ENCODE peak calls at places on chromosomes 2 and 18, in four cellular contexts. Z, A, T and G are unnamed samples.

GRCh38 chr2:240624950-240625621 is at the start of gene GPR35:
- DNase-seq in T (no peak), A (peak; percentile 42), Z (no peak), G (no peak)

GRCh38 chr2:176002684-176003225 is 688 bp upstream of the LNPK start:
- DNase-seq in T (peak; percentile 21), A (no peak), Z (no peak), G (no peak)

GRCh38 chr2:26757873-26758789 is 6.0 kb upstream of the SLC35F6 start:
- DNase-seq in T (peak; percentile 92), A (peak; percentile 73), Z (no peak), G (peak; percentile 83)

GRCh38 chr2:176079851-176080539 is 3.8 kb downstream of the EVX2 start:
- DNase-seq in A (no peak), Z (no peak), T (no peak), G (no peak)

GRCh38 chr2:24077535-24077877 is 1.4 kb upstream of the SF3B6 start:
- DNase-seq in Z (no peak), T (no peak), A (no peak), G (no peak)

GRCh38 chr2:73979021-73979420 is 5.7 kb upstream of the TET3 start:
- DNase-seq in Z (no peak), T (no peak), A (no peak), G (no peak)

GRCh38 chr18:26511339-26512071 is 36.8 kb downstream of the KCTD1 start:
- DNase-seq in T (no peak), A (no peak), Z (no peak), G (no peak)

GRCh38 chr2:215970425-215970824 is 42.9 kb downstream of the MREG start:
- DNase-seq in T (no peak), Z (no peak), A (no peak), G (no peak)

GRCh38 chr18:58580078-58580477 is 48.8 kb downstream of the ALPK2 start:
- DNase-seq in Z (no peak), T (no peak), A (no peak), G (no peak)

GRCh38 chr2:210477496-210477895 is 937 bp upstream of the LANCL1 start:
- DNase-seq in A (no peak), T (peak; percentile 54), Z (no peak), G (no peak)

GRCh38 chr18:32299489-32299888 is 109.7 kb downstream of the MEP1B start:
- DNase-seq in Z (no peak), T (no peak), A (no peak), G (no peak)

GRCh38 chr2:113079123-113079522 is 11.4 kb downstream of the IL1F10 start:
- DNase-seq in Z (no peak), T (no peak), A (no peak), G (no peak)

GRCh38 chr2:192043216-192043870 is 151.4 kb downstream of the TMEFF2 start:
- DNase-seq in T (no peak), Z (no peak), A (no peak), G (no peak)

GRCh38 chr2:220134756-220135534 is 507.5 kb downstream of the SLC4A3 start:
- DNase-seq in Z (no peak), A (no peak), T (no peak), G (no peak)

GRCh38 chr2:26011990-26012856 is 21.7 kb upstream of the RAB10 start:
- DNase-seq in Z (no peak), A (no peak), T (peak; percentile 94), G (no peak)

GRCh38 chr18:1513519-1513918 is 608.8 kb downstream of the ADCYAP1 start:
- DNase-seq in A (no peak), T (peak; percentile 3), Z (no peak), G (no peak)

GRCh38 chr18:54957987-54958386 is 1.3 kb downstream of the CCDC68 start:
- DNase-seq in T (no peak), Z (no peak), A (no peak), G (no peak)

GRCh38 chr2:40535891-40536290 is 84.0 kb upstream of the SLC8A1 start:
- DNase-seq in Z (no peak), A (no peak), T (no peak), G (no peak)

GRCh38 chr2:172215172-172215935 is 112.7 kb upstream of the DLX2 start:
- DNase-seq in A (no peak), T (no peak), Z (no peak), G (no peak)

GRCh38 chr2:25331686-25332365 is 9.9 kb downstream of the DNMT3A start:
- DNase-seq in T (no peak), Z (no peak), A (no peak), G (no peak)

GRCh38 chr2:11583840-11584529 is 50.1 kb downstream of the GREB1 start:
- DNase-seq in A (peak; percentile 46), T (peak; percentile 85), Z (no peak), G (peak; percentile 55)

GRCh38 chr2:27583390-27583915 is 611 bp downstream of the ZNF512 start:
- DNase-seq in Z (no peak), T (no peak), A (no peak), G (no peak)

DNA sequence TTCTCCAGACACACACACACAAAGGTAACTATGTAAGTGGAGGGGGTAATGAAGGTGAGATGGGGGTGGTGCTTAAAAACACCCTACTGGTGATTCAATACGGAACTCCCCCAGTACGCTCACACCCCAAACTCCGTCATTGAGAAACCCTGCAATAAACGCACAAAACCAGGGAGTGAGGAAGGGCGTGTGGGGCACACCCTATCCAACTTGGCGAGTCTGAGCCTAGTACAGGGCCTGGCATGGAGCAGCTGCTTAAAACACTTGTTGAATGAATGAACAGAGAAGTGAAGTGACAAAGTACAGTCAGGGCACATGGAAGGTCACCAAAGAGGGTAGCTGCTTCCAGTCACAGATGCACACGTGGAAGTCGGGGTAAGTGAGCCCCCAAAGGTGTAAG is 146.8 kb upstream of the SMAD2 start:
- DNase-seq in T (no peak), A (no peak), Z (no peak), G (no peak)
- TF ChIP-seq YY1 in T (no peak), A (no peak), Z (no peak), G (no peak)

GRCh38 chr2:217070043-217070430 is 210.2 kb upstream of the TNP1 start:
- DNase-seq in Z (no peak), T (no peak), A (no peak), G (no peak)
- TF ChIP-seq SUZ12 in Z (no peak), T (no peak), A (no peak), G (no peak)

GRCh38 chr2:66364495-66364992 is 70.4 kb upstream of the MEIS1 start:
- DNase-seq in A (no peak), T (no peak), Z (no peak), G (no peak)
- TF ChIP-seq ZNF274 in A (no peak), T (no peak), Z (no peak), G (no peak)

GRCh38 chr2:239277401-239278085 is 123.3 kb downstream of the HDAC4 start:
- DNase-seq in T (no peak), Z (no peak), A (no peak), G (no peak)

GRCh38 chr2:239278361-239278760 is 122.5 kb downstream of the HDAC4 start:
- DNase-seq in T (no peak), Z (no peak), A (no peak), G (no peak)

GRCh38 chr2:239276813-239277193 is 124.0 kb downstream of the HDAC4 start:
- DNase-seq in T (no peak), A (no peak), Z (no peak), G (no peak)

GRCh38 chr2:239279508-239280295 is 121.1 kb downstream of the HDAC4 start:
- DNase-seq in T (no peak), A (no peak), Z (no peak), G (no peak)

GRCh38 chr2:239278941-239279365 is 121.9 kb downstream of the HDAC4 start:
- DNase-seq in A (no peak), Z (no peak), T (no peak), G (no peak)
- TF ChIP-seq YY1 in A (no peak), Z (no peak), T (no peak), G (no peak)

DNA sequence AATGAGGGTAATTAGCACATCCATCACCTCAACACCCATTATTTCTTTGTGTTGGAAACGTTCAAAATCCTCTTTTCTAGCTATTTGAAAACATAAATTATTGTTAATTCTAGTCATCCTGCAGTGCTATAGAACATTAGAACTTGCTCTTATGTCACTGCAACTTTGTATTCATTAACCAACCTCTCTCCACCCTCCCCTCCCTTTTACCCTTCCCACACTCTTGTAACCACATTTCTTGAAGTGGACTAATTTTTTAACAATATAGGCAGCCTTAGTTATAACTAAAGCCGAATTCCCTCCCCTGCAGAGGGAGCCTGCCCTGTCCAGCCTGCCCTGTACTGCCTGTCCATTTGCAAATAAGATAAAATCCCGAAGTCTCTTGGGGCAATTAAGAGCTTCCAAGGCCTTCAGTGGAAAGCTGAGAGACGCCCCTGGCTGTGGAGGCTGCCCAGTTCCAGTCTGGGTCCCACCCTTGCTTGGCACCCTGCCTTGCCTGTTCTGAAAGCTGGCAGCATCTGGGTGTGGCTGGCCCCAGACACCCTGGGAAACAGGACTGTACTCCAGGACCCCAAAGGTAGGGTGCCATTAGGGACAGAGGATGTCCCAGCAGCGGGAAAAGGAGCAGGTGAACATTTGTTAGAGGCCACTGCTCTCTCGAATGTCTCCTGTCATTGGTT is 65.1 kb downstream of the MEX3C start:
- DNase-seq in T (no peak), Z (no peak), A (no peak), G (no peak)
- TF ChIP-seq SUZ12 in T (no peak), Z (no peak), A (no peak), G (no peak)

GRCh38 chr2:226799211-226799975 is at the start of gene IRS1:
- DNase-seq in T (peak; percentile 66), A (no peak), Z (no peak), G (peak; percentile 77)

GRCh38 chr2:226797289-226797988 is 2.2 kb downstream of the IRS1 start:
- DNase-seq in Z (no peak), T (no peak), A (no peak), G (no peak)

GRCh38 chr2:226797989-226798421 is 1.6 kb downstream of the IRS1 start:
- DNase-seq in T (no peak), A (no peak), Z (no peak), G (no peak)

GRCh38 chr2:226799976-226800940 is 638 bp upstream of the IRS1 start:
- DNase-seq in Z (no peak), T (peak; percentile 98), A (no peak), G (no peak)

DNA sequence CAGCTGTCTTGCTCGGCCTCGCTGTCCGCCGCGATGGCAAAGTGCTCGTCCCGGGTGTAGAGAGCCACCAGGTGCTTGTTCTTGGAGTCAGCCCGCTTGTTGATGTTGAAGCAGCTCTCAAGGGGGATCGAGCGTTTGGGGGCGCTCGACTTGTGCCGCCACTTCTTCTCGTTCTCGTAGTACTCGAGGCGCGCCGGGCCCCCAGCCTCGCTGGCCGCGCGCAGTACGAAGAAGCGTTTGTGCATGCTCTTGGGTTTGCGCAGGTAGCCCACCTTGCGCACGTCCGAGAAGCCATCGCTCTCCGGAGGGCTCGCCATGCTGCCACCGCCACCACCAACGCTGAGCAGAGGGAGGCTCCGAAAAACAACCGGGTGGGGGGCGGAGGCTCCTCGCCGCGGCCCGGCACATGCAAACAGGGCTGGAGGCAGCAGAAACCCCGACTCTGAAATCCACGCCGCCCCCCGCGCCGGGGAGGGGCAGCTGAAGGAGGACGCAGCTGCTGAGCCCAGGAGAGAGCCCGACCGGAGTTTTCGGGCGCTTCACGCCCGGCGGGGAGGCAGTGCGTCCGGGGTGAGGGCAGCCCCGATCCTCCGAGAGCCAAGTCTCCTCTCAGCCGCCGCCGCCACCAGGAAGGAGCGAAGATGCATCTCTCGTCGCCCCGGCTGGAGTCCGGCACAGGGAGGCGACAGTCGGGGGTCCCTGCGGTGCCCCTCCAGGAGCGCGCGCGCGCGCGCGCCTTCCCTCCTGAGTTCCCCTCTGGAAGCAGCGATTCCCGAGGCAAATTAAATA is 1.0 kb downstream of the IRS1 start:
- DNase-seq in A (no peak), T (no peak), Z (no peak), G (no peak)
- TF ChIP-seq ZNF274 in A (no peak), T (no peak), Z (no peak), G (no peak)

GRCh38 chr2:234836251-234836650 is 115.6 kb upstream of the SH3BP4 start:
- DNase-seq in T (peak; percentile 66), Z (no peak), A (no peak), G (no peak)
- TF ChIP-seq YY1 in T (no peak), Z (no peak), A (no peak), G (no peak)